ENCODE peak calls at places on chromosomes 1 and 21, in eight cellular contexts. V is PC-9, E is tibial nerve, M is IMR-90, F is choroid plexus epithelial cell, C is HepG2, P is progenitor cell of endocrine pancreas, Y is cardiac fibroblast. R is an unnamed sample.

GRCh38 chr1:113931456-113931855 is 2.3 kb downstream of the HIPK1 start:
- DNase-seq in V (peak), E (no peak), M (peak), F (peak), C (peak), P (no peak), Y (peak), R (no peak)

GRCh38 chr1:64537942-64538341 is 68.0 kb downstream of the CACHD1 start:
- DNase-seq in V (no peak), E (no peak), M (no peak), F (no peak), C (no peak), P (no peak), Y (no peak), R (no peak)

GRCh38 chr1:185463011-185463410 is 146.0 kb upstream of the IVNS1ABP start:
- DNase-seq in V (no peak), E (no peak), M (no peak), F (no peak), C (no peak), P (no peak), Y (no peak), R (no peak)

GRCh38 chr1:38451541-38451993 is 405.0 kb upstream of the POU3F1 start:
- DNase-seq in V (no peak), E (no peak), M (peak), F (peak), C (no peak), P (no peak), Y (peak), R (no peak)

GRCh38 chr1:172990598-172991215 is 60.0 kb downstream of the TNFSF18 start:
- DNase-seq in V (no peak), E (no peak), M (peak), F (peak), C (no peak), P (no peak), Y (peak), R (no peak)

GRCh38 chr1:172678990-172679772 is 20.3 kb downstream of the FASLG start:
- DNase-seq in V (no peak), E (no peak), M (no peak), F (no peak), C (no peak), P (no peak), Y (no peak), R (no peak)

GRCh38 chr1:199529324-199529723 is 498.2 kb upstream of the NR5A2 start:
- DNase-seq in V (no peak), E (no peak), M (no peak), F (peak), C (no peak), P (no peak), Y (no peak), R (no peak)

GRCh38 chr1:17309701-17310640 is 2.0 kb downstream of the PADI4 start:
- DNase-seq in V (no peak), E (no peak), M (no peak), F (no peak), C (no peak), P (no peak), Y (no peak), R (no peak)

GRCh38 chr1:102942324-102942723 is 166.0 kb downstream of the COL11A1 start:
- DNase-seq in V (no peak), E (no peak), M (no peak), F (no peak), C (no peak), P (no peak), Y (peak), R (no peak)

GRCh38 chr1:18773753-18774152 is 85.7 kb downstream of the TAS1R2 start:
- DNase-seq in V (no peak), E (no peak), M (no peak), F (no peak), C (no peak), P (no peak), Y (no peak), R (no peak)

GRCh38 chr1:110011527-110012041 is 22.8 kb upstream of the STRIP1 start:
- DNase-seq in V (peak), E (no peak), M (peak), F (peak), C (peak), P (no peak), Y (peak), R (no peak)

GRCh38 chr1:15098366-15099125 is 55.0 kb upstream of the TMEM51 start:
- DNase-seq in V (no peak), E (no peak), M (no peak), F (no peak), C (no peak), P (no peak), Y (no peak), R (no peak)

GRCh38 chr1:229716064-229716463 is 90.0 kb downstream of the URB2 start:
- DNase-seq in V (no peak), E (no peak), M (no peak), F (peak), C (no peak), P (no peak), Y (no peak), R (no peak)

GRCh38 chr1:23673086-23673813 is 18.4 kb upstream of the RPL11 start:
- DNase-seq in V (peak), E (no peak), M (peak), F (peak), C (peak), P (peak), Y (peak), R (peak)

GRCh38 chr1:43238104-43238503 is 31.7 kb upstream of the TMEM125 start:
- DNase-seq in V (peak), E (peak), M (peak), F (peak), C (peak), P (peak), Y (peak), R (no peak)

GRCh38 chr1:93963585-93963984 is 54.4 kb upstream of the GCLM start:
- DNase-seq in V (peak), E (no peak), M (no peak), F (no peak), C (peak), P (no peak), Y (peak), R (no peak)

GRCh38 chr1:32741417-32742131 is 39.0 kb upstream of the SYNC start:
- DNase-seq in V (no peak), E (no peak), M (no peak), F (no peak), C (no peak), P (no peak), Y (no peak), R (no peak)

GRCh38 chr1:37945743-37946702 is 830 bp downstream of the INPP5B start:
- DNase-seq in V (no peak), E (peak), M (peak), F (peak), C (peak), P (no peak), Y (peak), R (no peak)

GRCh38 chr1:116409751-116410182 is 36.7 kb downstream of the ATP1A1 start:
- DNase-seq in V (no peak), E (no peak), M (peak), F (no peak), C (no peak), P (no peak), Y (no peak), R (no peak)

GRCh38 chr21:34673006-34673405 is 4.2 kb downstream of the CLIC6 start:
- DNase-seq in V (no peak), E (no peak), M (no peak), F (no peak), C (no peak), P (no peak), Y (no peak), R (no peak)

GRCh38 chr1:27394282-27394658 is 1.8 kb downstream of the GPR3 start:
- DNase-seq in V (no peak), E (no peak), M (no peak), F (no peak), C (no peak), P (no peak), Y (no peak), R (no peak)

GRCh38 chr1:165900576-165901380 is 73.4 kb downstream of the UCK2 start:
- DNase-seq in V (no peak), E (no peak), M (no peak), F (peak), C (peak), P (no peak), Y (peak), R (no peak)

GRCh38 chr1:73674945-73675561 is 522.9 kb downstream of the LRRIQ3 start:
- DNase-seq in V (no peak), E (no peak), M (no peak), F (peak), C (no peak), P (no peak), Y (peak), R (no peak)

GRCh38 chr21:35398366-35398982 is 349.4 kb upstream of the RUNX1 start:
- DNase-seq in V (no peak), E (no peak), M (peak), F (peak), C (no peak), P (no peak), Y (peak), R (no peak)

GRCh38 chr1:231639819-231640218 is 13.2 kb downstream of the DISC1 start:
- DNase-seq in V (no peak), E (no peak), M (peak), F (no peak), C (no peak), P (no peak), Y (no peak), R (no peak)

GRCh38 chr1:209045326-209046057 is 538.0 kb upstream of the CAMK1G start:
- DNase-seq in V (no peak), E (no peak), M (no peak), F (no peak), C (no peak), P (no peak), Y (no peak), R (no peak)

DNA sequence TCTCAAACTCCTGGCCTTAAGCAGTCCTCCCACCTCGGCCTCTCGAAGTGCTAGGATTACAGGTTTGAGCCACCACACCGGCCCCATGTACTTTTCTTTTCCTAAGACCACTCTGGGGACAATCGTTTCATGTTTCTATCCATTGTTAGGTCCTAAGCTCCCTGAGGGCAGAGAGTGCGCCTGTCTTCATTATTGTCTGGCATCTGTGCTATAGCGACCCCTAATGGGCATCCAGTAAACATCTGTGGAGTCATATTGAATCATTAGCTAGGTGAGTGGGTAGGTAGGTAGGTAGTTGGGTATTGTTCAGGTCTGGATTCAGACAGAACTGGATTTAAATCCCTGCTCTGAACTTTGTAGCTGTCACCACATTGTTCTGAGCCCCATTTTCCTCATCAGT is 66.1 kb downstream of the TMEM53 start:
- DNase-seq in V (no peak), E (no peak), M (no peak), F (no peak), C (peak), P (no peak), Y (no peak), R (no peak)
- TF ChIP-seq CTCF in V (peak), E (no peak), M (peak), F (peak), C (peak), P (peak), Y (peak), R (no peak)

GRCh38 chr1:78607944-78608343 is 12.3 kb upstream of the IFI44L start:
- DNase-seq in V (no peak), E (no peak), M (no peak), F (no peak), C (peak), P (no peak), Y (no peak), R (no peak)
- TF ChIP-seq CTCF in V (no peak), E (no peak), M (no peak), F (no peak), C (no peak), P (no peak), Y (no peak), R (no peak)

DNA sequence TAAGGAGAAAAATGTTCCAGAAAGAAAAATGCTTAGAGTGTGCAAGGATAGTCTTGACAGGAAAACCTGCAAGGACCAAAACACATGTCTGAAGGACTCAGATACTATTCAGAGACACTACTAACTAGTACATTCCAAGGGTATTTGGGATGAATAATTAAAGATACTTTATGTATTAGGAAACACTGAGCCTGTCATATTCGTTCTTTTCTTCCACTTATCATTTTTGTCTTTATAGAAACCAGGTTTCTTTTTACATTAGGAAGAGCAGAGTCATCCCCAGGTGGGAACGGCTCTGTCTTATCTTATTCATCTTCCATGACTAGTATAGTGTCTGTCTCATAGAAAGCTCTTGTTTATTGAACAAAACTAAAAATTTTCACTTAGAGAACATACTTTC is 296.2 kb upstream of the ESRRG start:
- DNase-seq in V (no peak), E (no peak), M (no peak), F (no peak), C (no peak), P (no peak), Y (no peak), R (no peak)
- TF ChIP-seq CTCF in V (no peak), E (no peak), M (no peak), F (no peak), C (no peak), P (no peak), Y (no peak), R (no peak)

GRCh38 chr1:237879195-237879594 is 11.5 kb downstream of the ZP4 start:
- DNase-seq in V (no peak), E (no peak), M (peak), F (peak), C (no peak), P (no peak), Y (peak), R (no peak)
- TF ChIP-seq CTCF in V (no peak), E (no peak), M (no peak), F (no peak), C (no peak), P (no peak), Y (no peak), R (no peak)

DNA sequence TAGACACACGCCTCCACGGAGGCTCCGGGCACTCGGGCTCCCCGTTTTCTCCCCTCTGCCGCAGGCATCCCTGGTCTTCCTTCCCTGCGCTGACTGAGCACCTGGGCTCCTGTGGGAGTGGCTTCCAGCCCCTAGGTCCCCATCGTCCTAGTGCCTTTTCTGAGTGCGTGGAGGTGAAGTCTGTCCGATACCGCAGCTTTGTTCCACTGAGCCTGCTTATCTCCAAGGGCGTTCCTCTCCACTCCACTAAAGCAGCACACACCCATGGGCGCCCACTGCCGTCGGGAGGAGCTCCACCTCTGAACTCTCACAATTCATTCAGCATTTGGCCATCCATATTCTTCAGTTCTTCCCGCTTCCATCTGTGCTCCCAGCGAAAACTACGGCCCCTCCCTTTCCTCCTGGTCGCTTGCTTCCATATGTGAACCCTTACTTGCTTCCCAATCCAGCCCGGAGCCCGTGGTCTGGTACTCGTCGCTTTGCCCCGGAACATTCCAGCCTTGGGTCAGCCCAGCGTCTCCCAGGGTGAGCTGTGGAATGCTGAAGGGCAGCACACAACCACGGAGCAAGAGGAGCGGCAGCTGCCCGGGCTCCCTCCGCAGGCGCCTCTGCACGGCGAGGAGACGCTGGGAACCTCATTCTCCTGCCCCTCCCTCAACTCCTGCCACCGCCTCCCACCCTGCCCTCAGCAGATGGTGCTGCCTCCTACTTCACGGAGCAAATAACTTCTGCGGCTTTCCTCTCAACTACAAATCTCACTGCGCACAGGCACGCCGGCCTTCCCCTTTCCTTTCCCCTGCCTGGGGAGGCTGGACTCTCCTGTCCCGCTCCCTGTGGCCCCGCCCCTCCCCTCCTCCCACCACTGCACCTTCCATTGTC is 27.5 kb downstream of the ATP8B2 start:
- DNase-seq in V (no peak), E (peak), M (peak), F (peak), C (no peak), P (peak), Y (peak), R (peak)
- TF ChIP-seq CTCF in V (no peak), E (no peak), M (no peak), F (peak), C (peak), P (peak), Y (no peak), R (no peak)

R was measured in mesothelial cell of epicardium.